ENCODE peak calls at places on chromosomes 4 and X, in eight cellular contexts. E is mesenchymal stem cell, B is fibroblast of lung, L is tibial nerve, Q is cardiac muscle cell, G is body of pancreas, R is tibial artery, H is sigmoid colon. D is an unnamed sample.

GRCh38 chr4:8215001-8215427 is 15.9 kb downstream of the SH3TC1 start:
- DNase-seq in E (peak), B (peak), L (no peak), Q (peak), G (peak), R (no peak), H (no peak), D (no peak)

GRCh38 chr4:1172971-1173757 is 781 bp upstream of the SPON2 start:
- DNase-seq in E (peak), B (peak), L (no peak), Q (no peak), G (no peak), R (peak), H (peak), D (no peak)

GRCh38 chr4:100240008-100240407 is 49.7 kb upstream of the DDIT4L start:
- DNase-seq in E (peak), B (no peak), L (no peak), Q (no peak), G (no peak), R (no peak), H (no peak), D (peak)

GRCh38 chr4:76783836-76784235 is 114.1 kb downstream of the SOWAHB start:
- DNase-seq in E (peak), B (peak), L (no peak), Q (no peak), G (no peak), R (no peak), H (no peak), D (peak)

GRCh38 chr4:160835789-160836188 is 1328.0 kb downstream of the FSTL5 start:
- DNase-seq in E (peak), B (no peak), L (no peak), Q (peak), G (peak), R (no peak), H (no peak), D (no peak)

GRCh38 chr4:8233672-8234484 is 34.8 kb downstream of the SH3TC1 start:
- DNase-seq in E (no peak), B (no peak), L (no peak), Q (no peak), G (no peak), R (no peak), H (no peak), D (no peak)

GRCh38 chrX:81377329-81377728 is 175.4 kb downstream of the SH3BGRL start:
- DNase-seq in E (peak), B (peak), L (no peak), Q (peak), G (no peak), R (no peak), H (no peak), D (peak)

GRCh38 chr4:171846232-171846631 is 33.0 kb downstream of the GALNTL6 start:
- DNase-seq in E (peak), B (peak), L (no peak), Q (peak), G (peak), R (no peak), H (no peak), D (peak)

GRCh38 chr4:165343353-165344191 is 16.1 kb downstream of the MSMO1 start:
- DNase-seq in E (no peak), B (no peak), L (no peak), Q (no peak), G (no peak), R (no peak), H (no peak), D (no peak)

GRCh38 chr4:27008693-27009092 is 148.1 kb downstream of the STIM2 start:
- DNase-seq in E (no peak), B (no peak), L (no peak), Q (no peak), G (no peak), R (no peak), H (no peak), D (no peak)

GRCh38 chrX:55489315-55490009 is at the start of gene USP51:
- DNase-seq in E (peak), B (peak), L (peak), Q (peak), G (peak), R (peak), H (peak), D (peak)

GRCh38 chr4:179095585-179096228 is 1653.5 kb upstream of the AGA start:
- DNase-seq in E (peak), B (peak), L (no peak), Q (peak), G (no peak), R (no peak), H (no peak), D (peak)

GRCh38 chr4:89356086-89356485 is 48.5 kb upstream of the GPRIN3 start:
- DNase-seq in E (no peak), B (no peak), L (no peak), Q (no peak), G (no peak), R (no peak), H (no peak), D (no peak)

GRCh38 chr4:41256740-41257256 is at the start of gene UCHL1:
- DNase-seq in E (peak), B (peak), L (no peak), Q (peak), G (peak), R (no peak), H (peak), D (peak)

GRCh38 chr4:53558061-53558801 is 33.1 kb downstream of the LNX1 start:
- DNase-seq in E (no peak), B (no peak), L (no peak), Q (no peak), G (no peak), R (no peak), H (no peak), D (peak)

GRCh38 chr4:118224239-118224829 is 128.5 kb downstream of the PRSS12 start:
- DNase-seq in E (peak), B (peak), L (no peak), Q (peak), G (no peak), R (no peak), H (no peak), D (peak)

GRCh38 chr4:5821665-5822358 is 71.1 kb downstream of the CRMP1 start:
- DNase-seq in E (no peak), B (no peak), L (no peak), Q (peak), G (no peak), R (no peak), H (no peak), D (no peak)

GRCh38 chr4:10013722-10014121 is 7.6 kb downstream of the SLC2A9 start:
- DNase-seq in E (no peak), B (peak), L (no peak), Q (peak), G (peak), R (no peak), H (no peak), D (peak)

GRCh38 chrX:43750248-43750676 is 94.2 kb downstream of the MAOA start:
- DNase-seq in E (peak), B (peak), L (peak), Q (peak), G (peak), R (peak), H (peak), D (peak)

GRCh38 chrX:54482839-54483593 is 13.0 kb downstream of the FGD1 start:
- DNase-seq in E (no peak), B (no peak), L (no peak), Q (no peak), G (no peak), R (no peak), H (no peak), D (no peak)
- H3K27ac ChIP-seq in E (no peak), B (peak), L (peak), Q (no peak), G (no peak), R (peak), H (peak), D (no peak)

GRCh38 chr4:156941940-156942548 is 29.6 kb downstream of the PDGFC start:
- DNase-seq in E (peak), B (peak), L (no peak), Q (peak), G (peak), R (peak), H (peak), D (peak)
- H3K4me3 ChIP-seq in E (no peak), B (peak), L (no peak), Q (no peak), G (no peak), R (peak), H (no peak), D (no peak)

DNA sequence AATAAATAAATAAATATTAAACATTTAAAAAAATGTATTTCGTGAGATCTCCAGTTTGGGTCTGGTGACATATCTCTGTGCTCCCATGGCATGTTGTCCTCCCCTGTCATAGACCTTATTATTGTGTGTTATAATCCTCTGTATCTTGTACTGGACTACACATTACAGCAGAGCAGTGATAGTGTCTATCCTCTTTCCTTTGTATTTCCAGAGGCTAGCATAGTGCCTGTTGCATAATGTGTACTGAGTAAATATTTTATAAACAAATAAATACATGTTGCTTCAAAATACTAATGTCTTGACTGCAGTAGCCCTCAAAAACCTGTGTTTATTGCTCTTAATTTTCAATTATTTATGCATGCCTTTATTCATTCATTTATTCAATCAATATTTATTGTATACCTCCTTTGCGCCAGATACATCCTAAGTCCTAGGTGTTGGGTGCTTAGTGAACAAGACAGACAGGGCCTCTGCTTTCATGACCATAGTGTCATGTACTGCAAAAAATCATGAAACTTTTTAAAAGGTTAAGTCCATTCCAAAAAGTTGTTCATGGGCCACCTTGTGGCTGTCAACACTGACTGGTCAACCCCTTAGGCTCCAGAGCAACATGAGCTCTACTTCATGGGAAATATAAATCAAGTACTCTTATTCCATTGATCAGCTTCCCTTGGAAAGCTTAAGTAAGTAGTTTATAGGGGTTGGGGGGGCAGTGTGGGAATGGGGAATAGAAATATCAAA is 303.9 kb downstream of the IQCM start:
- DNase-seq in E (no peak), B (no peak), L (no peak), Q (no peak), G (no peak), R (no peak), H (no peak), D (no peak)
- H3K27ac ChIP-seq in E (no peak), B (no peak), L (no peak), Q (no peak), G (no peak), R (no peak), H (no peak), D (no peak)

GRCh38 chr4:185821029-185821419 is 9.0 kb upstream of the SORBS2 start:
- DNase-seq in E (no peak), B (no peak), L (no peak), Q (no peak), G (peak), R (no peak), H (no peak), D (no peak)
- H3K4me3 ChIP-seq in E (no peak), B (no peak), L (no peak), Q (no peak), G (no peak), R (no peak), H (no peak), D (no peak)

GRCh38 chr4:102826890-102827673 is at the start of gene UBE2D3:
- DNase-seq in E (peak), B (peak), L (peak), Q (peak), G (peak), R (peak), H (peak), D (peak)

GRCh38 chr4:102827674-102828496 is 534 bp upstream of the UBE2D3 start:
- DNase-seq in E (peak), B (peak), L (peak), Q (peak), G (peak), R (peak), H (peak), D (peak)

GRCh38 chr4:102832105-102832504 is 4.8 kb upstream of the UBE2D3 start:
- DNase-seq in E (no peak), B (no peak), L (no peak), Q (no peak), G (no peak), R (no peak), H (no peak), D (no peak)

GRCh38 chr4:102828497-102828808 is 1.1 kb upstream of the UBE2D3 start:
- DNase-seq in E (no peak), B (no peak), L (no peak), Q (no peak), G (no peak), R (no peak), H (no peak), D (no peak)

GRCh38 chr4:102829803-102830202 is 2.5 kb upstream of the UBE2D3 start:
- DNase-seq in E (no peak), B (no peak), L (no peak), Q (no peak), G (no peak), R (no peak), H (no peak), D (no peak)
- H3K27ac ChIP-seq in E (no peak), B (no peak), L (no peak), Q (peak), G (peak), R (no peak), H (no peak), D (no peak)

GRCh38 chrX:70476166-70476933 is 31.7 kb downstream of the DLG3 start:
- DNase-seq in E (no peak), B (no peak), L (no peak), Q (no peak), G (no peak), R (no peak), H (no peak), D (no peak)
- H3K4me3 ChIP-seq in E (no peak), B (no peak), L (no peak), Q (no peak), G (no peak), R (no peak), H (no peak), D (no peak)

GRCh38 chr4:158315706-158316105 is 105.4 kb downstream of the TMEM144 start:
- DNase-seq in E (no peak), B (peak), L (no peak), Q (no peak), G (no peak), R (no peak), H (no peak), D (peak)

GRCh38 chr4:158319880-158320279 is 109.6 kb downstream of the TMEM144 start:
- DNase-seq in E (no peak), B (no peak), L (no peak), Q (no peak), G (no peak), R (no peak), H (no peak), D (no peak)

GRCh38 chr4:158316264-158316663 is 106.0 kb downstream of the TMEM144 start:
- DNase-seq in E (no peak), B (no peak), L (no peak), Q (no peak), G (no peak), R (no peak), H (no peak), D (no peak)

GRCh38 chr4:158313566-158313965 is 103.3 kb downstream of the TMEM144 start:
- DNase-seq in E (no peak), B (no peak), L (no peak), Q (no peak), G (no peak), R (no peak), H (no peak), D (no peak)

DNA sequence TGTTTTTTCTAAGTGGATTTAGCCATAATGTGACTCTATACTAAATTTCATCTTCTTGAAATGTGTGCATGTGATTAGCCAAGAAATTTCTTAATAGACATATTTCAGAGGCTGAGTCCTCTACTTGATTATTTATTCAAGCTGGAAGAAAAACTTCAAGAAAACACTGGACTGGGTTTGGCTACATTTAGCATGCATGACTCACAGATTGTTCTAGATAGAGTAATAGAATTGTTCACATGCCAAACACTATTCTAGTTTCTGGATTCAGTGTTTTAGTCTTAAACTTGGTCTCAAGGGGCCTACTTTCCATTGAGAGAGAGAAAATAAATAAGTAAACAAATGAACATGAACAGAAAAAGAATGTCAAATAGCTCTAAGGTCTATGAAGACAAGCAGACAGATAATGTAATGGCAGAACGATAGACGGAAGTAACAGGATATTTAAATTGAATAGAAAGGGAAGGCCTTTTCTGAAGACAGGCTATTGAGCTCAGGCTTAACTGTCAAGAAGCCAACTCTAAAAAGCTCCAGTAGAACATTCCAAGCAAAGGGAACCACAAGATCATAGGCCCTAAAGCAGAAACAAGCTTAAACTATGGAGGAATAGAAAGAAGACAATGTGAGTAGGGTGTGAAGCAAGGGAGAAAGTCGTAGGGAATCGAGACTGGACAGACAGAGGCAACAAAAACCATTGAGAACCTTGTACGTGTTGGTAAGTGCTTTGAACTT is 104.6 kb downstream of the TMEM144 start:
- DNase-seq in E (peak), B (peak), L (no peak), Q (no peak), G (no peak), R (no peak), H (no peak), D (peak)
- H3K27ac ChIP-seq in E (peak), B (peak), L (no peak), Q (no peak), G (no peak), R (peak), H (peak), D (peak)

DNA sequence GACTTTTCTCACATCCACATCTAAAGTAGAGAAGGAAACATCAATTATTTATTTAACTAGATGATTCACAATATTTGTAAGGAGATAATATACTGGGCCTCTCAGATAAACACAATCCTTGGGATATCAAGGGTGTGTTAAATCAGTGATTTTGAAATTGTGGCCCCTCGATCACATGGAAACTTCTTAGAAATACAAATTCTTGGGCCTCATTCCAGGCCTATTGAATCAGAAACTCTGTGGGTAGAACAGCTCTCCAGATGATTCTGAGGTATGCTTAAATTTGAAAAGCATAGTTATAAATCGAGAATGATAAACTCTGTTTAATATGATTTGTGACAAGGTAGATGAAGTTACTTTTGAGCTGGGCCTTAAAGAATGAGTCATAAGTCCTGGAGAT is 64.4 kb upstream of the GPR174 start:
- DNase-seq in E (no peak), B (no peak), L (no peak), Q (no peak), G (no peak), R (no peak), H (no peak), D (peak)
- H3K4me3 ChIP-seq in E (no peak), B (no peak), L (no peak), Q (no peak), G (no peak), R (no peak), H (no peak), D (no peak)

GRCh38 chrX:47366051-47366722 is 4.2 kb upstream of the ZNF157 start:
- DNase-seq in E (peak), B (peak), L (no peak), Q (peak), G (peak), R (peak), H (peak), D (peak)
- H3K27ac ChIP-seq in E (no peak), B (no peak), L (peak), Q (peak), G (peak), R (no peak), H (peak), D (no peak)

DNA sequence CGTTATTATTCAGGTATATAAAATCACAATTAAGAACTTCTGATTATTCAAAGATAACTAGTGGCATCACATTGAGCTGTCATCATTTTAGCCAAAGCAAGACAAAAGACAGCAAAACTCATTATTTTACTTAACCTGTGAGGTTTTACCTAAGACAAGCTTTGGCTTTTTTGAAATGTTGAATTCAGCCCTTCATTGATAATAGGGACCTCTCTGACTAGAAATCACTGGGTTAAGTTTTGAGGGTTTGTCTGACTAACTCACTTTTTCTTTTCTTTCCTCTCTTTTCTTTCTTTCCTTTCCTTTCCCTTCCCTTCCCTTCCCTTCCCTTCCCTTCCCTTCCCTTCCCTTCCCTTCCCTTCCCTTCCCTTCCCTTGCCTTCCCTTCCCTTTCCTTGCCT is 244.2 kb downstream of the GRXCR1 start:
- DNase-seq in E (no peak), B (no peak), L (no peak), Q (no peak), G (no peak), R (no peak), H (no peak), D (no peak)
- H3K4me3 ChIP-seq in E (no peak), B (no peak), L (no peak), Q (no peak), G (no peak), R (no peak), H (no peak), D (no peak)

D was measured in brain microvascular endothelial cell.